ENCODE peak calls at places on chromosome 20, in seven cellular contexts. O is left ventricle myocardium inferior; G is lower lobe of right lung; K is activated B cell treated with CpG ODN at 0.5 μM for 24 hours; E is CD4-positive, alpha-beta T cell; B is stomach; J is CD8-positive, alpha-beta T cell. H is an unnamed sample.

GRCh38 chr20:881051-881820 is 34.9 kb downstream of the ANGPT4 start:
- DNase-seq in O (no peak), G (no peak), K (no peak), E (no peak), B (no peak), J (no peak), H (no peak)

GRCh38 chr20:58922036-58922435 is 59.0 kb upstream of the NELFCD start:
- DNase-seq in O (no peak), G (no peak), K (no peak), E (no peak), B (no peak), J (no peak), H (no peak)

GRCh38 chr20:4160761-4161305 is 145.5 kb upstream of the RNF24 start:
- DNase-seq in O (no peak), G (peak), K (no peak), E (no peak), B (no peak), J (no peak), H (no peak)

GRCh38 chr20:23537030-23537429 is 31.3 kb downstream of the CST9L start:
- DNase-seq in O (no peak), G (no peak), K (no peak), E (no peak), B (no peak), J (no peak), H (no peak)

GRCh38 chr20:6074784-6075183 is 20.9 kb upstream of the LRRN4 start:
- DNase-seq in O (no peak), G (no peak), K (no peak), E (no peak), B (no peak), J (no peak), H (no peak)

GRCh38 chr20:57748601-57749130 is 38.9 kb upstream of the PMEPA1 start:
- DNase-seq in O (peak), G (peak), K (peak), E (peak), B (peak), J (peak), H (peak)

GRCh38 chr20:54368578-54368977 is 106.8 kb upstream of the DOK5 start:
- DNase-seq in O (no peak), G (no peak), K (no peak), E (no peak), B (no peak), J (no peak), H (no peak)

GRCh38 chr20:16575390-16576140 is 2.3 kb upstream of the KIF16B start:
- DNase-seq in O (no peak), G (peak), K (no peak), E (no peak), B (no peak), J (no peak), H (no peak)

GRCh38 chr20:57030611-57031600 is 235.5 kb downstream of the BMP7 start:
- DNase-seq in O (no peak), G (no peak), K (no peak), E (no peak), B (no peak), J (no peak), H (no peak)

GRCh38 chr20:50734730-50735679 is 3.6 kb downstream of the PARD6B start:
- DNase-seq in O (no peak), G (no peak), K (no peak), E (no peak), B (no peak), J (no peak), H (no peak)

GRCh38 chr20:20497242-20497985 is 129.5 kb downstream of the INSM1 start:
- DNase-seq in O (no peak), G (no peak), K (no peak), E (no peak), B (no peak), J (no peak), H (no peak)

GRCh38 chr20:53735536-53736050 is 142.0 kb upstream of the ZNF217 start:
- DNase-seq in O (no peak), G (no peak), K (no peak), E (no peak), B (no peak), J (no peak), H (no peak)

GRCh38 chr20:4171538-4172116 is 156.3 kb upstream of the RNF24 start:
- DNase-seq in O (no peak), G (no peak), K (no peak), E (no peak), B (no peak), J (no peak), H (no peak)

GRCh38 chr20:40644863-40645262 is 44.2 kb downstream of the MAFB start:
- DNase-seq in O (no peak), G (no peak), K (no peak), E (no peak), B (no peak), J (no peak), H (no peak)

GRCh38 chr20:4230651-4231050 is 215.3 kb upstream of the RNF24 start:
- DNase-seq in O (no peak), G (no peak), K (no peak), E (no peak), B (no peak), J (no peak), H (no peak)

GRCh38 chr20:22691369-22692118 is 107.2 kb upstream of the FOXA2 start:
- DNase-seq in O (peak), G (peak), K (peak), E (peak), B (peak), J (peak), H (peak)

GRCh38 chr20:24838551-24839530 is 110.2 kb upstream of the CST7 start:
- DNase-seq in O (no peak), G (no peak), K (no peak), E (no peak), B (no peak), J (no peak), H (no peak)

GRCh38 chr20:24672181-24672880 is 202.9 kb downstream of the SYNDIG1 start:
- DNase-seq in O (no peak), G (no peak), K (no peak), E (no peak), B (no peak), J (no peak), H (no peak)

GRCh38 chr20:19691125-19691524 is 66.9 kb upstream of the RIN2 start:
- DNase-seq in O (peak), G (no peak), K (no peak), E (no peak), B (no peak), J (no peak), H (no peak)

GRCh38 chr20:55415567-55416142 is 589.7 kb downstream of the CBLN4 start:
- DNase-seq in O (no peak), G (no peak), K (no peak), E (no peak), B (no peak), J (no peak), H (no peak)

GRCh38 chr20:36493013-36493800 is 48.1 kb upstream of the MYL9 start:
- DNase-seq in O (no peak), G (no peak), K (no peak), E (no peak), B (no peak), J (no peak), H (no peak)

GRCh38 chr20:20317195-20318113 is 50.5 kb upstream of the INSM1 start:
- DNase-seq in O (no peak), G (no peak), K (no peak), E (no peak), B (no peak), J (no peak), H (no peak)

GRCh38 chr20:43284481-43284880 is 94.8 kb upstream of the PTPRT start:
- DNase-seq in O (no peak), G (no peak), K (no peak), E (no peak), B (no peak), J (no peak), H (no peak)

GRCh38 chr20:14925286-14925685 is 587.9 kb upstream of the FLRT3 start:
- DNase-seq in O (no peak), G (no peak), K (no peak), E (no peak), B (no peak), J (no peak), H (no peak)

GRCh38 chr20:19672498-19672897 is 85.6 kb upstream of the RIN2 start:
- DNase-seq in O (no peak), G (no peak), K (no peak), E (no peak), B (no peak), J (no peak), H (no peak)

GRCh38 chr20:32050851-32051556 is 1.0 kb upstream of the HCK start:
- DNase-seq in O (peak), G (peak), K (peak), E (no peak), B (no peak), J (no peak), H (no peak)

GRCh38 chr20:51037499-51038110 is 14.7 kb upstream of the KCNG1 start:
- DNase-seq in O (no peak), G (no peak), K (no peak), E (no peak), B (no peak), J (no peak), H (no peak)

GRCh38 chr20:46213946-46214830 is 94.1 kb downstream of the CDH22 start:
- DNase-seq in O (no peak), G (no peak), K (no peak), E (no peak), B (no peak), J (no peak), H (no peak)

GRCh38 chr20:30912006-30912660 is 345.3 kb upstream of the DEFB115 start:
- DNase-seq in O (no peak), G (peak), K (no peak), E (no peak), B (no peak), J (no peak), H (no peak)

GRCh38 chr20:5569021-5569420 is 181.2 kb upstream of the SHLD1 start:
- DNase-seq in O (no peak), G (no peak), K (no peak), E (peak), B (no peak), J (peak), H (peak)

GRCh38 chr20:44911264-44911921 is 1.5 kb downstream of the PABPC1L start:
- DNase-seq in O (no peak), G (peak), K (no peak), E (no peak), B (peak), J (peak), H (peak)
- TF ChIP-seq CTCF in O (peak), G (peak), K (no peak), E (peak), B (peak), J (no peak), H (peak)

DNA sequence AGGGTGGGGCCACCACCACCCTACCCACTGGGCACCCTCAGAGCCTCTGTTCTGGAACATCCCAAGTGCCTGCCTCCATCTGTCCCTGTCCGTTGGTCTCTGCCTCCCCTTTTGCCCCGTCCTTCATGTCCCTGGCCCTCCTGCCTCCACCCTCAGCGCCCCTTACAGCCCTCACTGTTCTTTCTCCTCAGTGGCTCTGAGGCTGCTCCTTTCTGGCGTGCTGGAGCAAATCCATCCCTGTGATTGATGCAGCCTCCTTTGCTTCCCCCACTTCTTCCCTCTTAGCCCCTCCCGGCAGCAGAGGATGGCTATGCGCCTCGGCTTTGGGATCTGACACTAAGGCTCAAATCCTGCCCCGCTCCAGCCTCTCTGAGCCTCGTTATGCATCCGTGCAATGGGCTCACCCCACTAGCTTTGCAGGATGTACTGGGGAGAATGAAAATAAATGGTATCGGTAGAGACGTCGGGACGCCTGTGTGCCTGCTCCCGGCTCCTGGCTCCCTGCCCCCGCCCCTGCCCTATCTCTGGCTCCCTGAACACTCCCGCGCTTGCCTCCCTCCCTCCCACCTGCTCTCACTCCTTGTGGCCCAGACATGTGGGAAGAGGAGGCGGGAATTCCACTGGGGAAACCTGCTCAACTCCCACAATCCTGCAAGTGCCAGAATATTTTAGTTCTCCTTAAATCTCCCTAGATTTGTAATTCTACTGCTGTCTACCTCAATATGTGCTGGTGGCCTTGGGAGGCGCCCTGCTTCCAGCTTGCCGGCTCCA is 13.1 kb downstream of the VSTM2L start:
- DNase-seq in O (peak), G (no peak), K (no peak), E (no peak), B (peak), J (no peak), H (no peak)
- TF ChIP-seq CTCF in O (no peak), G (no peak), K (no peak), E (no peak), B (no peak), J (no peak), H (no peak)

GRCh38 chr20:63224272-63225081 is 8.5 kb upstream of the YTHDF1 start:
- DNase-seq in O (peak), G (peak), K (no peak), E (no peak), B (peak), J (no peak), H (no peak)
- TF ChIP-seq CTCF in O (peak), G (no peak), K (no peak), E (no peak), B (no peak), J (no peak), H (no peak)

GRCh38 chr20:35269055-35269781 is 8.7 kb downstream of the MMP24OS start:
- DNase-seq in O (peak), G (peak), K (peak), E (no peak), B (peak), J (peak), H (peak)

GRCh38 chr20:35260426-35260825 is 17.5 kb downstream of the MMP24OS start:
- DNase-seq in O (no peak), G (no peak), K (no peak), E (no peak), B (no peak), J (no peak), H (no peak)

GRCh38 chr20:35263609-35264223 is 14.2 kb downstream of the MMP24OS start:
- DNase-seq in O (peak), G (peak), K (no peak), E (no peak), B (peak), J (no peak), H (no peak)

GRCh38 chr20:35267092-35267491 is 10.8 kb downstream of the MMP24OS start:
- DNase-seq in O (no peak), G (no peak), K (no peak), E (no peak), B (no peak), J (no peak), H (no peak)

DNA sequence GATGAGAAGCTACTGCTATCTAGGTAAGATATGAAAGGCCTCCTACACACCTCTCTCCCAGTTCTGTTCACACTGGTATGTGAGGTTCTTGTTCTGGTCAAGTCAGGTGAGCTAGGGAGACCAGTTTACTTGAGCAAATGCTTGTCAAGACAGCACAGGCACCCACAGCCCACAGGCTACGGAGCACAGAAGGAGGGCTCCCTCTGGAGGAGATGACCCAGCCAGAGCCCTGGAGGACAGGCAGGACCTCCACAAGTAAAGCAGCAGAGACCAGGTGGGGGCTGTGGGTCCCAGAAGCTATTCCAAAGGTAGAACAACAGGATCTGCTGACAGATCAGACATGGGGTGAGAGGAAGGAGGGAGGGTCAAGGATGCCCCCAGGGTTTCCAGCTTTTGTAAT is 13.2 kb downstream of the MMP24OS start:
- DNase-seq in O (no peak), G (no peak), K (no peak), E (no peak), B (no peak), J (no peak), H (no peak)
- TF ChIP-seq CTCF in O (no peak), G (no peak), K (no peak), E (no peak), B (no peak), J (no peak), H (no peak)

GRCh38 chr20:2804921-2805681 is 4.7 kb upstream of the CPXM1 start:
- DNase-seq in O (no peak), G (no peak), K (no peak), E (no peak), B (no peak), J (no peak), H (peak)

GRCh38 chr20:2805682-2806350 is 5.4 kb upstream of the CPXM1 start:
- DNase-seq in O (no peak), G (no peak), K (no peak), E (no peak), B (no peak), J (no peak), H (peak)

GRCh38 chr20:2806351-2806701 is 5.9 kb upstream of the CPXM1 start:
- DNase-seq in O (no peak), G (no peak), K (no peak), E (no peak), B (no peak), J (no peak), H (peak)

GRCh38 chr20:2807019-2807418 is 6.6 kb upstream of the CPXM1 start:
- DNase-seq in O (no peak), G (no peak), K (no peak), E (no peak), B (no peak), J (no peak), H (peak)

DNA sequence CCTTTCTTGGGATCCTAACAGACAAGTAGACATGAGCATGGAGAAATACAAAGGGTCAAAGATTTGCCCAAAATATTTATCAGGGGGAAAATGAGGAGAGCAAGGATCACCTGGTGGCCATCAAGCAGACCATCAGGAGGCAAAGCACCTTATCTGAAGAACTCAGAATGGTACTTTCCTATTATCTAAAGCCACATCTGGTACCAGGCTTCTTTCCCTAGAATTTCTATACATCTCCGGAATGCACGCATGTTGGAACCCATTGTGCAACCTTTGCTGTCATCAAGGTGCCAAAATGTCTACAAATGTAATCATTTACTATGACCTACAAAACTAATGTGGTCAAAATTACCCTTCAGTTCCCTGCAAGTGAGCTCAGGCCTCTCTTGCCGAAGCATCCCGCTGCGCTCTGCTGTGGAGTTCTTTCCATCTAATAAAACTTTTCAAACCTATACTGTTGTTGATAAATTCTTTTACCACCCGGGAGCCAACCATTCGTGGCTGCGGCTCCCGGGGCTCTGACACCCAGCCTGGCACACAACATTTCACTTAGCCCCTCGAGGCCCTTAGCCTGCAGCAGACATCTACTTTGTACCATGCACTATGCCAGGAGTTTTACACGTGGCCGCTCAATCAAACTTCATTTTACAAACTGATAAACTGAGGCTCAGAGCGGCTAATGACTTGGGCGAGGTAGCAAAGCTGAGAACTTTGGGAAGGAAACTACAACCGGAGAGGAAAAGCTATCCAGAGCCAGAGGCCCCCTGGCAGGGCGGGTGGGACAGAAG is 3.8 kb upstream of the CPXM1 start:
- DNase-seq in O (no peak), G (no peak), K (no peak), E (no peak), B (no peak), J (no peak), H (no peak)
- TF ChIP-seq CTCF in O (no peak), G (no peak), K (no peak), E (no peak), B (no peak), J (no peak), H (no peak)

GRCh38 chr20:11917663-11918062 is at the start of gene BTBD3:
- DNase-seq in O (peak), G (peak), K (no peak), E (no peak), B (peak), J (no peak), H (peak)
- TF ChIP-seq CTCF in O (peak), G (no peak), K (no peak), E (no peak), B (no peak), J (no peak), H (no peak)

DNA sequence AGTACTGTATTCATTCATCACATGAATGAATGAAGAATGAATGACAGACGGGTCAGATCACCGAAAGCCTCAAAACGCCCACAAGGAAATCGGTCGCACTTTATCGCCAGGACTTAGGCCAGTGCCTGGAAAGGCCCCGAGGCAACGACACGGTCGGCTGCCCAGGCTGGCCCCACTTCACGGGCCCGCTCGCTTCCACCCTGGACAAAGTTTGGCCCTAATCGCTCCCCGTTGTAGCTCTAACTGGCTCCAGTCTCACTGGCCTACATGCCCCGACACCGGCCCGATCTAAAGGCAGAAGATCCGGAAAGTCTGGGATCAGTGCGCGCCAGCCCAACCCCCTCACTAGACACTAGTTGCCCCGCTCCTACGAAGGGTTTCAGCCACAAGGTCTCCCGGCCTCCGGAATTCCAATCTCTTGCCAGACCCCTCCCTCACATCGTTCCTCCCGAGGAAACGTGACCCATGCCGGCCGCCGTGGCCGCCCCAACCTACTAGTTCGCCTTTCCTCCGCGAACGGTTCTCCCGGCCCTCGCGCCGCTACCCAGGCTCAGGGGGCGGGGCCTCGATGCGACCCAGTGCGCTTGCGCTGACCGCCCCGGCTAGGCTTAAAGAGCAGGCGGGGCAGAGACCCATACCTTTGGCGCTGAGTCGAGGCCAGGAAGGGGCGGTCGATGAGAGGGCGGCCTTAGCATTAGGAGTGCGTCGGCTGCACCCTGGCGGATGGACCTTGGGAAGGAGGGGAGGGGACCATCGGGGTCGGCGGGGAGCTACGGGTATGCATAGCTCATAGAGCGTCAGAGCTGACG is at the start of the genes GSS and MYH7B:
- DNase-seq in O (peak), G (peak), K (peak), E (peak), B (peak), J (peak), H (peak)
- TF ChIP-seq CTCF in O (peak), G (no peak), K (no peak), E (no peak), B (peak), J (no peak), H (peak)